ENCODE peak calls at places on chromosomes 1 and 21, in eight cellular contexts. One of them, this sample, is unnamed.

GRCh38 chr1:167439301-167439988 is 78.9 kb downstream of the CD247 start:
- DNase-seq in GM23338: peak
- DNase-seq in stimulated activated CD4-positive, alpha-beta T cell treated with anti-CD3 and anti-CD28 coated beads, Interleukin-2, amount 100 ng/mL, for 4 hours: no peak
- DNase-seq in aorta: no peak
- DNase-seq in memory B cell: peak
- DNase-seq in GM23248: peak
- DNase-seq in activated T-cell treated with anti-CD3 and anti-CD28 coated beads, Interleukin-2, amount 50 U/mL, for 24 hours: peak
- DNase-seq in HFF-Myc: no peak
- DNase-seq in this sample: no peak

GRCh38 chr1:69523032-69523431 is 44.7 kb upstream of the LRRC7 start:
- DNase-seq in GM23338: no peak
- DNase-seq in stimulated activated CD4-positive, alpha-beta T cell treated with anti-CD3 and anti-CD28 coated beads, Interleukin-2, amount 100 ng/mL, for 4 hours: no peak
- DNase-seq in aorta: no peak
- DNase-seq in memory B cell: no peak
- DNase-seq in GM23248: peak
- DNase-seq in activated T-cell treated with anti-CD3 and anti-CD28 coated beads, Interleukin-2, amount 50 U/mL, for 24 hours: no peak
- DNase-seq in HFF-Myc: peak
- DNase-seq in this sample: no peak

GRCh38 chr1:7039590-7039989 is 254.3 kb downstream of the CAMTA1 start:
- DNase-seq in GM23338: no peak
- DNase-seq in stimulated activated CD4-positive, alpha-beta T cell treated with anti-CD3 and anti-CD28 coated beads, Interleukin-2, amount 100 ng/mL, for 4 hours: no peak
- DNase-seq in aorta: no peak
- DNase-seq in memory B cell: no peak
- DNase-seq in GM23248: no peak
- DNase-seq in activated T-cell treated with anti-CD3 and anti-CD28 coated beads, Interleukin-2, amount 50 U/mL, for 24 hours: no peak
- DNase-seq in HFF-Myc: no peak
- DNase-seq in this sample: no peak

GRCh38 chr1:170309389-170310013 is 163.7 kb downstream of the NTMT2 start:
- DNase-seq in GM23338: no peak
- DNase-seq in stimulated activated CD4-positive, alpha-beta T cell treated with anti-CD3 and anti-CD28 coated beads, Interleukin-2, amount 100 ng/mL, for 4 hours: no peak
- DNase-seq in aorta: peak
- DNase-seq in memory B cell: no peak
- DNase-seq in GM23248: peak
- DNase-seq in activated T-cell treated with anti-CD3 and anti-CD28 coated beads, Interleukin-2, amount 50 U/mL, for 24 hours: no peak
- DNase-seq in HFF-Myc: peak
- DNase-seq in this sample: no peak

GRCh38 chr1:3552176-3552575 is 59.1 kb downstream of the MEGF6 start:
- DNase-seq in GM23338: no peak
- DNase-seq in stimulated activated CD4-positive, alpha-beta T cell treated with anti-CD3 and anti-CD28 coated beads, Interleukin-2, amount 100 ng/mL, for 4 hours: no peak
- DNase-seq in aorta: no peak
- DNase-seq in memory B cell: no peak
- DNase-seq in GM23248: no peak
- DNase-seq in activated T-cell treated with anti-CD3 and anti-CD28 coated beads, Interleukin-2, amount 50 U/mL, for 24 hours: no peak
- DNase-seq in HFF-Myc: no peak
- DNase-seq in this sample: no peak

GRCh38 chr1:20371411-20371810 is 80.7 kb downstream of the VWA5B1 start:
- DNase-seq in GM23338: peak
- DNase-seq in stimulated activated CD4-positive, alpha-beta T cell treated with anti-CD3 and anti-CD28 coated beads, Interleukin-2, amount 100 ng/mL, for 4 hours: no peak
- DNase-seq in aorta: no peak
- DNase-seq in memory B cell: no peak
- DNase-seq in GM23248: peak
- DNase-seq in activated T-cell treated with anti-CD3 and anti-CD28 coated beads, Interleukin-2, amount 50 U/mL, for 24 hours: peak
- DNase-seq in HFF-Myc: no peak
- DNase-seq in this sample: peak

GRCh38 chr1:42744030-42744413 is 4.0 kb upstream of the CLDN19 start:
- DNase-seq in GM23338: no peak
- DNase-seq in stimulated activated CD4-positive, alpha-beta T cell treated with anti-CD3 and anti-CD28 coated beads, Interleukin-2, amount 100 ng/mL, for 4 hours: no peak
- DNase-seq in aorta: no peak
- DNase-seq in memory B cell: no peak
- DNase-seq in GM23248: peak
- DNase-seq in activated T-cell treated with anti-CD3 and anti-CD28 coated beads, Interleukin-2, amount 50 U/mL, for 24 hours: peak
- DNase-seq in HFF-Myc: no peak
- DNase-seq in this sample: no peak

GRCh38 chr1:180221461-180221860 is 8.6 kb upstream of the LHX4 start:
- DNase-seq in GM23338: no peak
- DNase-seq in stimulated activated CD4-positive, alpha-beta T cell treated with anti-CD3 and anti-CD28 coated beads, Interleukin-2, amount 100 ng/mL, for 4 hours: no peak
- DNase-seq in aorta: no peak
- DNase-seq in memory B cell: no peak
- DNase-seq in GM23248: no peak
- DNase-seq in activated T-cell treated with anti-CD3 and anti-CD28 coated beads, Interleukin-2, amount 50 U/mL, for 24 hours: no peak
- DNase-seq in HFF-Myc: peak
- DNase-seq in this sample: peak

GRCh38 chr1:175521265-175522040 is 221.9 kb downstream of the TNR start:
- DNase-seq in GM23338: no peak
- DNase-seq in stimulated activated CD4-positive, alpha-beta T cell treated with anti-CD3 and anti-CD28 coated beads, Interleukin-2, amount 100 ng/mL, for 4 hours: no peak
- DNase-seq in aorta: no peak
- DNase-seq in memory B cell: no peak
- DNase-seq in GM23248: no peak
- DNase-seq in activated T-cell treated with anti-CD3 and anti-CD28 coated beads, Interleukin-2, amount 50 U/mL, for 24 hours: no peak
- DNase-seq in HFF-Myc: no peak
- DNase-seq in this sample: no peak

GRCh38 chr1:8137406-8138244 is 111.5 kb upstream of the ERRFI1 start:
- DNase-seq in GM23338: no peak
- DNase-seq in stimulated activated CD4-positive, alpha-beta T cell treated with anti-CD3 and anti-CD28 coated beads, Interleukin-2, amount 100 ng/mL, for 4 hours: no peak
- DNase-seq in aorta: peak
- DNase-seq in memory B cell: no peak
- DNase-seq in GM23248: peak
- DNase-seq in activated T-cell treated with anti-CD3 and anti-CD28 coated beads, Interleukin-2, amount 50 U/mL, for 24 hours: no peak
- DNase-seq in HFF-Myc: peak
- DNase-seq in this sample: no peak

GRCh38 chr1:107389410-107390075 is 248.7 kb downstream of the NTNG1 start:
- DNase-seq in GM23338: no peak
- DNase-seq in stimulated activated CD4-positive, alpha-beta T cell treated with anti-CD3 and anti-CD28 coated beads, Interleukin-2, amount 100 ng/mL, for 4 hours: no peak
- DNase-seq in aorta: no peak
- DNase-seq in memory B cell: no peak
- DNase-seq in GM23248: peak
- DNase-seq in activated T-cell treated with anti-CD3 and anti-CD28 coated beads, Interleukin-2, amount 50 U/mL, for 24 hours: no peak
- DNase-seq in HFF-Myc: no peak
- DNase-seq in this sample: no peak

GRCh38 chr1:110687244-110687643 is 12.5 kb upstream of the KCNA3 start:
- DNase-seq in GM23338: no peak
- DNase-seq in stimulated activated CD4-positive, alpha-beta T cell treated with anti-CD3 and anti-CD28 coated beads, Interleukin-2, amount 100 ng/mL, for 4 hours: no peak
- DNase-seq in aorta: no peak
- DNase-seq in memory B cell: no peak
- DNase-seq in GM23248: peak
- DNase-seq in activated T-cell treated with anti-CD3 and anti-CD28 coated beads, Interleukin-2, amount 50 U/mL, for 24 hours: no peak
- DNase-seq in HFF-Myc: no peak
- DNase-seq in this sample: no peak

GRCh38 chr1:147539122-147539575 is 2.2 kb upstream of the BCL9 start:
- DNase-seq in GM23338: no peak
- DNase-seq in stimulated activated CD4-positive, alpha-beta T cell treated with anti-CD3 and anti-CD28 coated beads, Interleukin-2, amount 100 ng/mL, for 4 hours: no peak
- DNase-seq in aorta: no peak
- DNase-seq in memory B cell: no peak
- DNase-seq in GM23248: peak
- DNase-seq in activated T-cell treated with anti-CD3 and anti-CD28 coated beads, Interleukin-2, amount 50 U/mL, for 24 hours: peak
- DNase-seq in HFF-Myc: peak
- DNase-seq in this sample: no peak

GRCh38 chr1:26335774-26336476 is 18.0 kb downstream of the CRYBG2 start:
- DNase-seq in GM23338: peak
- DNase-seq in stimulated activated CD4-positive, alpha-beta T cell treated with anti-CD3 and anti-CD28 coated beads, Interleukin-2, amount 100 ng/mL, for 4 hours: no peak
- DNase-seq in aorta: no peak
- DNase-seq in memory B cell: no peak
- DNase-seq in GM23248: no peak
- DNase-seq in activated T-cell treated with anti-CD3 and anti-CD28 coated beads, Interleukin-2, amount 50 U/mL, for 24 hours: no peak
- DNase-seq in HFF-Myc: no peak
- DNase-seq in this sample: peak

GRCh38 chr1:151006331-151007052 is at the start of gene MINDY1:
- DNase-seq in GM23338: peak
- DNase-seq in stimulated activated CD4-positive, alpha-beta T cell treated with anti-CD3 and anti-CD28 coated beads, Interleukin-2, amount 100 ng/mL, for 4 hours: no peak
- DNase-seq in aorta: peak
- DNase-seq in memory B cell: peak
- DNase-seq in GM23248: peak
- DNase-seq in activated T-cell treated with anti-CD3 and anti-CD28 coated beads, Interleukin-2, amount 50 U/mL, for 24 hours: peak
- DNase-seq in HFF-Myc: peak
- DNase-seq in this sample: peak

GRCh38 chr21:42406201-42406601 is 2.5 kb downstream of the UBASH3A start:
- DNase-seq in GM23338: no peak
- DNase-seq in stimulated activated CD4-positive, alpha-beta T cell treated with anti-CD3 and anti-CD28 coated beads, Interleukin-2, amount 100 ng/mL, for 4 hours: no peak
- DNase-seq in aorta: no peak
- DNase-seq in memory B cell: no peak
- DNase-seq in GM23248: no peak
- DNase-seq in activated T-cell treated with anti-CD3 and anti-CD28 coated beads, Interleukin-2, amount 50 U/mL, for 24 hours: peak
- DNase-seq in HFF-Myc: no peak
- DNase-seq in this sample: no peak

GRCh38 chr1:201259476-201260235 is 23.6 kb upstream of the PKP1 start:
- DNase-seq in GM23338: peak
- DNase-seq in stimulated activated CD4-positive, alpha-beta T cell treated with anti-CD3 and anti-CD28 coated beads, Interleukin-2, amount 100 ng/mL, for 4 hours: no peak
- DNase-seq in aorta: no peak
- DNase-seq in memory B cell: no peak
- DNase-seq in GM23248: peak
- DNase-seq in activated T-cell treated with anti-CD3 and anti-CD28 coated beads, Interleukin-2, amount 50 U/mL, for 24 hours: no peak
- DNase-seq in HFF-Myc: no peak
- DNase-seq in this sample: peak

GRCh38 chr21:42093991-42094417 is 22.9 kb downstream of the UMODL1 start:
- DNase-seq in GM23338: no peak
- DNase-seq in stimulated activated CD4-positive, alpha-beta T cell treated with anti-CD3 and anti-CD28 coated beads, Interleukin-2, amount 100 ng/mL, for 4 hours: no peak
- DNase-seq in aorta: peak
- DNase-seq in memory B cell: no peak
- DNase-seq in GM23248: peak
- DNase-seq in activated T-cell treated with anti-CD3 and anti-CD28 coated beads, Interleukin-2, amount 50 U/mL, for 24 hours: no peak
- DNase-seq in HFF-Myc: no peak
- DNase-seq in this sample: peak

GRCh38 chr1:239426821-239427495 is 40.6 kb downstream of the CHRM3 start:
- DNase-seq in GM23338: no peak
- DNase-seq in stimulated activated CD4-positive, alpha-beta T cell treated with anti-CD3 and anti-CD28 coated beads, Interleukin-2, amount 100 ng/mL, for 4 hours: no peak
- DNase-seq in aorta: no peak
- DNase-seq in memory B cell: no peak
- DNase-seq in GM23248: no peak
- DNase-seq in activated T-cell treated with anti-CD3 and anti-CD28 coated beads, Interleukin-2, amount 50 U/mL, for 24 hours: no peak
- DNase-seq in HFF-Myc: no peak
- DNase-seq in this sample: no peak